ENCODE peak calls at places on chromosomes 4 and X, in six cellular contexts. N, Y, U, Q, X and L are unnamed samples. For H3K36me3, the result is how much of the 10 kb centered on the place peaks cover.

GRCh38 chr4:94577136-94577535 is 125.4 kb downstream of the PDLIM5 start:
- DNase-seq in Q (peak), X (peak), U (peak), N (peak), Y (peak), L (peak)

GRCh38 chr4:176945314-176945713 is 152.6 kb upstream of the VEGFC start:
- DNase-seq in Y (no peak), N (peak), X (no peak), U (no peak), Q (no peak), L (no peak)

GRCh38 chr4:175531405-175532091 is 280.5 kb downstream of the GPM6A start:
- DNase-seq in Q (no peak), X (no peak), U (peak), Y (no peak), N (no peak), L (no peak)

GRCh38 chrX:50704987-50705386 is 109.0 kb downstream of the SHROOM4 start:
- DNase-seq in N (no peak), Y (no peak), U (no peak), Q (no peak), X (no peak), L (no peak)

GRCh38 chr4:174036111-174036510 is 247.4 kb downstream of the FBXO8 start:
- DNase-seq in U (no peak), X (no peak), Y (no peak), N (no peak), Q (no peak), L (no peak)

GRCh38 chrX:16267431-16267830 is 100.2 kb downstream of the MAGEB17 start:
- DNase-seq in U (no peak), X (no peak), Q (no peak), N (no peak), Y (no peak), L (no peak)

GRCh38 chrX:110322603-110323002 is 4.7 kb upstream of the AMMECR1 start:
- DNase-seq in Y (no peak), U (peak), N (no peak), Q (no peak), X (no peak), L (no peak)

GRCh38 chr4:165458451-165458850 is 79.6 kb downstream of the CPE start:
- DNase-seq in X (no peak), N (peak), Y (no peak), Q (no peak), U (no peak), L (no peak)

GRCh38 chr4:7422098-7422897 is 12.4 kb downstream of the PSAPL1 start:
- DNase-seq in N (no peak), Y (peak), X (no peak), U (no peak), Q (no peak), L (peak)

GRCh38 chr4:26490111-26490979 is at the start of gene CCKAR:
- DNase-seq in X (no peak), U (no peak), N (no peak), Q (no peak), Y (no peak), L (no peak)

GRCh38 chr4:35493977-35494376 is 750.3 kb downstream of the ARAP2 start:
- DNase-seq in N (no peak), U (no peak), X (no peak), Q (no peak), Y (no peak), L (no peak)

GRCh38 chrX:1681439-1681838 is 66.6 kb downstream of the ASMT start:
- DNase-seq in N (no peak), U (no peak), Y (no peak), X (no peak), Q (no peak), L (no peak)

GRCh38 chr4:185792384-185793146 is 19.4 kb downstream of the SORBS2 start:
- DNase-seq in X (no peak), N (peak), Q (no peak), Y (no peak), U (peak), L (no peak)

GRCh38 chr4:116547632-116548031 is 537.7 kb downstream of the TRAM1L1 start:
- DNase-seq in U (no peak), X (no peak), Q (no peak), N (no peak), Y (no peak), L (no peak)

GRCh38 chrX:10190367-10190766 is 33.6 kb downstream of the CLCN4 start:
- DNase-seq in U (peak), N (peak), Y (no peak), X (no peak), Q (peak), L (no peak)

GRCh38 chr4:100820249-100820648 is 302.4 kb upstream of the EMCN start:
- DNase-seq in U (no peak), Q (no peak), X (no peak), Y (no peak), N (no peak), L (no peak)

GRCh38 chr4:61204353-61204752 is 4.2 kb downstream of the ADGRL3 start:
- DNase-seq in N (peak), Q (no peak), X (no peak), Y (no peak), U (peak), L (no peak)

GRCh38 chrX:140318306-140318705 is 186.6 kb downstream of the SOX3 start:
- DNase-seq in Q (no peak), U (no peak), X (no peak), Y (no peak), N (no peak), L (no peak)

GRCh38 chr4:184746532-184746870 is 12.6 kb upstream of the CENPU start:
- DNase-seq in U (peak), N (peak), Y (peak), Q (peak), X (peak), L (peak)

GRCh38 chr4:41213563-41214157 is 682 bp downstream of the APBB2 start:
- DNase-seq in Y (peak), N (peak), X (no peak), U (no peak), Q (peak), L (no peak)

GRCh38 chr4:17468638-17469221 is 43.2 kb downstream of the QDPR start:
- DNase-seq in N (peak), X (peak), Y (peak), Q (no peak), U (peak), L (no peak)

GRCh38 chr4:87985097-87985886 is 9.8 kb downstream of the SPP1 start:
- DNase-seq in N (peak), Y (no peak), Q (peak), U (peak), X (peak), L (no peak)

GRCh38 chrX:69615779-69616519 is at the start of gene EDA:
- DNase-seq in X (peak), Q (peak), N (peak), Y (peak), U (peak), L (peak)

GRCh38 chrX:25558137-25558536 is 542.4 kb upstream of the ARX start:
- DNase-seq in Q (no peak), Y (no peak), X (no peak), U (no peak), N (no peak), L (no peak)

GRCh38 chrX:22300130-22300529 is 27.4 kb downstream of the CBLL2 start:
- DNase-seq in N (peak), X (no peak), Q (peak), U (peak), Y (no peak), L (no peak)

GRCh38 chr4:80307183-80307735 is 28.3 kb upstream of the CFAP299 start:
- DNase-seq in Y (no peak), U (peak), Q (no peak), X (no peak), N (peak), L (no peak)

DNA sequence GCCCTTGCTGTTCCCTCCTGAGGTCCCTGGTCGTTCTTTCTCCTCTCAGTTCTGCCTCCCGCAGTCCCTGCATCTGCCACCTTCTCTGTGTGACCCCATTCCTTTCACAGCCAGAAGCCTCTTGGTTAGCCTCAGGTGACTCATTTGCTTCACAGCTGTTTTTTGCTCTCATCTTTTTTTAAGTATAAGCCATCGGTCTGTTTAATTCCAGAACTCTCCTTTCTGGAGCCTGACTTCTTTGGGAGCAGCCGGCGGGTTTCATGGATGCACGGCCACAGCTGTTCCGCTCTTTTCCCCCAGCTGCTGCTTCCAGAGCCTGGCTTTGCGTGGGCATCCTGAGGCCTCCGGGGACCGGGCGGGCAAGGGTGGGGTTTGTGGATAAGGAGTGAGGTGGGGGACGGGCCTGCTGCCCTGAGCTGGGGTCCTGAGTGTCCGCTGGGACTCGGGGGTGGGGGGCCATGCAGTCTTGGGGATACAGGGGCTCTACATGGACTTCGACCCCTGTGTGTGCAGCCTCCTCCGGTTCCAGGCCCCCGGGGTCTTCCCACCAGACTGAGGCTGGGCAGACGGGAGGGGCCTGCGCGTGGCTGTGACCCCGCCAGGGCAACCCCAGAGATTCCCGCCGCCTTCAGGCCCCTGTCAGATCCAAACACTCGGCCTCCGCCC is 46.7 kb downstream of the PCGF3 start:
- DNase-seq in Y (no peak), N (no peak), Q (no peak), U (peak), X (no peak), L (no peak)
- H3K36me3 ChIP-seq in Y (under half), N (under half), Q (under half), U (half or more), X (under half), L (under half)

GRCh38 chr4:1266881-1267763 is 18.2 kb upstream of the CTBP1 start:
- DNase-seq in U (no peak), Q (no peak), Y (no peak), N (no peak), X (no peak), L (no peak)
- H3K4me3 ChIP-seq in U (no peak), Q (no peak), Y (no peak), N (no peak), X (no peak), L (no peak)

GRCh38 chr4:153523171-153523757 is 57.1 kb downstream of the TMEM131L start:
- DNase-seq in Y (no peak), N (no peak), X (no peak), Q (no peak), U (no peak), L (no peak)
- H3K36me3 ChIP-seq in Y (under half), N (under half), X (under half), Q (under half), U (under half), L (under half)

GRCh38 chr4:137534516-137534915 is 2.2 kb upstream of the PCDH18 start:
- DNase-seq in N (peak), X (no peak), Y (no peak), Q (no peak), U (no peak), L (no peak)
- H3K4me3 ChIP-seq in N (no peak), X (no peak), Y (no peak), Q (no peak), U (no peak), L (peak)